ENCODE peak calls at places on chromosomes 12 and 14, in four cellular contexts. N is activated effector memory CD4-positive, alpha-beta T cell treated with anti-CD3 and anti-CD28 coated beads, Interleukin-2, amount 50 U/mL, for 16 hours; F is posterior vena cava; O is stimulated activated CD8-positive, alpha-beta memory T cell treated with anti-CD3 and anti-CD28 coated beads, Interleukin-2, amount 100 ng/mL, for 1 hour. V is an unnamed sample.

GRCh38 chr14:46197856-46198255 is 453.7 kb downstream of the RPL10L start:
- DNase-seq in N (no peak), F (no peak), O (no peak), V (no peak)

GRCh38 chr14:31106768-31107167 is 80.6 kb upstream of the STRN3 start:
- DNase-seq in N (no peak), F (no peak), O (no peak), V (no peak)

GRCh38 chr14:74048291-74048690 is 29.1 kb downstream of the BBOF1 start:
- DNase-seq in N (no peak), F (no peak), O (no peak), V (no peak)

GRCh38 chr12:105369014-105369413 is 38.5 kb downstream of the C12orf75 start:
- DNase-seq in N (no peak), F (no peak), O (no peak), V (no peak)

GRCh38 chr14:68695871-68696665 is 96.8 kb downstream of the ZFP36L1 start:
- DNase-seq in N (peak), F (peak), O (no peak), V (no peak)

GRCh38 chr12:18275974-18276373 is 14.7 kb downstream of the PIK3C2G start:
- DNase-seq in N (no peak), F (no peak), O (no peak), V (no peak)

GRCh38 chr12:125330645-125331341 is 265.6 kb downstream of the AACS start:
- DNase-seq in N (peak), F (peak), O (peak), V (no peak)

GRCh38 chr14:37597538-37598084 is 2.2 kb downstream of the TTC6 start:
- DNase-seq in N (no peak), F (no peak), O (no peak), V (no peak)

GRCh38 chr12:130947028-130947427 is 6.7 kb upstream of the ADGRD1 start:
- DNase-seq in N (no peak), F (no peak), O (no peak), V (no peak)

GRCh38 chr14:39762576-39763401 is 330.6 kb upstream of the FBXO33 start:
- DNase-seq in N (no peak), F (no peak), O (no peak), V (no peak)

GRCh38 chr12:751828-752672 is at the start of gene WNK1:
- DNase-seq in N (peak), F (peak), O (peak), V (peak)

GRCh38 chr12:95164656-95165055 is 52.6 kb downstream of the FGD6 start:
- DNase-seq in N (no peak), F (no peak), O (no peak), V (no peak)

GRCh38 chr12:111405856-111406473 is at the start of gene SH2B3:
- DNase-seq in N (peak), F (no peak), O (no peak), V (no peak)

GRCh38 chr12:112463478-112463877 is 44.7 kb downstream of the PTPN11 start:
- DNase-seq in N (no peak), F (no peak), O (no peak), V (no peak)